ENCODE peak calls at places on chromosomes 1 and 21, in four cellular contexts. L is NCI-H1092 treated with DMSO at 0.1 percent for 48 hours; U is stimulated activated CD8-positive, alpha-beta memory T cell treated with anti-CD3 and anti-CD28 coated beads, Interleukin-7, amount 100 ng/mL, for 1 hour; S is cardiac fibroblast. R is an unnamed sample.

GRCh38 chr1:180981596-180982387 is 40.9 kb downstream of the STX6 start:
- DNase-seq in S (no peak), U (peak), L (no peak), R (no peak)

GRCh38 chr1:156920233-156921052 is at the start of gene LRRC71:
- DNase-seq in U (no peak), S (peak), L (peak), R (no peak)

GRCh38 chr1:99728494-99729235 is 37.8 kb downstream of the FRRS1 start:
- DNase-seq in U (no peak), S (peak), L (no peak), R (peak)

GRCh38 chr1:164320780-164321683 is 238.0 kb upstream of the PBX1 start:
- DNase-seq in S (peak), U (no peak), L (peak), R (no peak)

GRCh38 chr1:58779059-58779754 is 4.6 kb downstream of the JUN start:
- DNase-seq in L (no peak), S (no peak), U (no peak), R (no peak)

GRCh38 chr1:70115315-70115714 is 90.1 kb downstream of the LRRC40 start:
- DNase-seq in L (no peak), S (no peak), U (no peak), R (no peak)

GRCh38 chr21:15820857-15821256 is 91.1 kb downstream of the USP25 start:
- DNase-seq in L (no peak), U (no peak), S (peak), R (no peak)

GRCh38 chr1:24588573-24588972 is 32.7 kb downstream of the NCMAP start:
- DNase-seq in L (no peak), S (no peak), U (no peak), R (no peak)

GRCh38 chr1:231827337-231828105 is 200.9 kb downstream of the DISC1 start:
- DNase-seq in S (peak), U (no peak), L (no peak), R (no peak)

GRCh38 chr1:115158181-115158580 is 68.9 kb upstream of the TSPAN2 start:
- DNase-seq in L (no peak), U (no peak), S (peak), R (no peak)

GRCh38 chr1:54230507-54231339 is 30.8 kb downstream of the MRPL37 start:
- DNase-seq in U (no peak), S (no peak), L (no peak), R (no peak)

GRCh38 chr1:215636258-215636965 is 69.3 kb downstream of the KCTD3 start:
- DNase-seq in L (no peak), U (no peak), S (peak), R (no peak)

GRCh38 chr1:219927298-219927955 is 930 bp downstream of the SLC30A10 start:
- DNase-seq in L (no peak), S (no peak), U (no peak), R (no peak)

GRCh38 chr1:65056866-65057265 is 90.5 kb upstream of the JAK1 start:
- DNase-seq in L (no peak), U (no peak), S (no peak), R (no peak)

GRCh38 chr1:164688791-164689190 is 129.8 kb downstream of the PBX1 start:
- DNase-seq in U (no peak), S (no peak), L (peak), R (no peak)

GRCh38 chr1:197327776-197328364 is 59.8 kb downstream of the CRB1 start:
- DNase-seq in U (no peak), S (peak), L (no peak), R (no peak)

GRCh38 chr21:42992943-42993712 is 18.8 kb downstream of the PKNOX1 start:
- DNase-seq in S (peak), U (no peak), L (no peak), R (no peak)

GRCh38 chr1:165408518-165408917 is 36.4 kb downstream of the RXRG start:
- DNase-seq in L (peak), U (no peak), S (peak), R (peak)